ENCODE peak calls at places on chromosomes 7 and 10, in seven cellular contexts. W, A, S, J, E, M and T are unnamed samples.

GRCh38 chr10:60237977-60238376 is 151.7 kb downstream of the ANK3 start:
- DNase-seq in S (peak; percentile 13), M (no peak), J (no peak), A (no peak), W (no peak), E (no peak), T (no peak)

GRCh38 chr7:74344786-74345185 is 55.6 kb downstream of the CLIP2 start:
- DNase-seq in S (no peak), A (no peak), J (no peak), M (no peak), W (no peak), E (no peak), T (no peak)

GRCh38 chr10:33795529-33795928 is 461.1 kb upstream of the NRP1 start:
- DNase-seq in S (no peak), E (no peak), A (no peak), M (no peak), J (no peak), W (no peak), T (no peak)

GRCh38 chr7:120023494-120024167 is 249.3 kb upstream of the KCND2 start:
- DNase-seq in S (peak; percentile 85), J (peak; percentile 34), W (no peak), E (no peak), A (no peak), M (peak; percentile 27), T (no peak)

GRCh38 chr7:51369746-51370145 is 53.1 kb upstream of the COBL start:
- DNase-seq in S (no peak), W (no peak), M (no peak), E (no peak), J (peak; percentile 60), A (no peak), T (no peak)

GRCh38 chr7:604884-605531 is 85.4 kb upstream of the PDGFA start:
- DNase-seq in A (no peak), W (no peak), J (peak; percentile 19), M (no peak), E (no peak), S (no peak), T (no peak)

GRCh38 chr7:159022238-159022993 is 122.3 kb downstream of the VIPR2 start:
- DNase-seq in A (no peak), J (no peak), W (no peak), E (no peak), M (peak; percentile 13), S (no peak), T (no peak)

GRCh38 chr7:116569737-116570136 is 44.9 kb downstream of the CAV1 start:
- DNase-seq in A (no peak), S (peak; percentile 93), W (no peak), M (peak; percentile 53), E (no peak), J (no peak), T (no peak)

GRCh38 chr10:126930506-126931458 is 25.6 kb downstream of the DOCK1 start:
- DNase-seq in J (no peak), S (peak; percentile 64), M (no peak), A (no peak), E (no peak), W (no peak), T (no peak)

GRCh38 chr10:28403090-28403489 is 100.2 kb upstream of the MPP7 start:
- DNase-seq in E (no peak), M (no peak), A (no peak), S (peak; percentile 16), W (no peak), J (no peak), T (no peak)

GRCh38 chr10:13957856-13958255 is 371.1 kb downstream of the PRPF18 start:
- DNase-seq in S (no peak), W (no peak), M (no peak), E (no peak), J (peak; percentile 71), A (peak; percentile 74), T (no peak)

GRCh38 chr10:91389636-91390512 is 20.3 kb upstream of the HECTD2 start:
- DNase-seq in A (peak; percentile 37), S (peak; percentile 71), W (no peak), J (peak; percentile 84), M (peak; percentile 69), E (no peak), T (peak; percentile 47)

GRCh38 chr10:69403519-69403918 is 13.2 kb downstream of the TACR2 start:
- DNase-seq in M (no peak), S (peak; percentile 96), W (no peak), E (no peak), J (no peak), A (no peak), T (no peak)

GRCh38 chr10:32982911-32983310 is 24.9 kb upstream of the ITGB1 start:
- DNase-seq in M (peak; percentile 62), W (no peak), S (peak; percentile 55), J (peak; percentile 32), A (no peak), E (no peak), T (no peak)

GRCh38 chr10:122468923-122469781 is 7.8 kb downstream of the HTRA1 start:
- DNase-seq in S (peak; percentile 98), J (peak; percentile 96), E (no peak), A (no peak), W (no peak), M (peak; percentile 99), T (no peak)

GRCh38 chr10:122469848-122470247 is 8.5 kb downstream of the HTRA1 start:
- DNase-seq in S (no peak), A (no peak), E (no peak), J (no peak), M (no peak), W (no peak), T (no peak)

GRCh38 chr10:122473116-122473515 is 11.8 kb downstream of the HTRA1 start:
- DNase-seq in E (no peak), M (no peak), A (no peak), S (no peak), J (no peak), W (no peak), T (no peak)

GRCh38 chr10:122474145-122474739 is 12.9 kb downstream of the HTRA1 start:
- DNase-seq in S (no peak), J (no peak), E (no peak), A (no peak), M (peak; percentile 71), W (no peak), T (no peak)

DNA sequence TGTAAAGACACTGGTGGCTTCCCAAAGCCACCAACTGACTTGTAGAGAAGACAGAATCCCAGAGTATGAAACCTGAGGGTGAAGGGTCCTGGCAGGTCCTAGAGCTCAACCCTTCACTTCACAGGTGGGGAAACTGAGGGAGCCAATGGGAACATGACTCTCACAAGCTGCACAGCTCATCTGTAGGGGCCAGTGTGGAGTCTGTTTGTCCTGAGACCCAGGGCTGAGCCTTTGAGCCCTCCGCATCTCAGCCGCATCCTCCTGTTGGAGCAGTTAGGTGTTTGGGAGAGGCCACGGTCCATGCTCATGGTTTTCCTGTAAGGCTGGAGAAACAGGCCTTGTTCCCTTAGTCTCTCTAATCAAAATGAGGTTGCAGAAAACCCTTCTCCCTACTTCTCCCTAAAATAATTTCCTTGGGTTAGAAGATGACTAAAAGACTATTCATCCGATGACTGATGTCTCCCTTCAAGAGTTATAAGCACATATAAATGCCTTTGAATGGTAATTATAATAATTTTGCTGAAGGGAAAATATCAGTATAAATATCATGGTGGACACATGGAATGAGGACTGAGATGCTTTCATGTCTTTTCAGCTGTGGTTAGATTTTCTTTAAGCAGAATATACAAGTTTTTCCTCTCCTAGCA is 10.3 kb downstream of the HTRA1 start:
- DNase-seq in E (no peak), S (peak; percentile 56), W (no peak), M (no peak), A (no peak), J (no peak), T (no peak)
- H2BK5ac ChIP-seq in E (no peak overlapping the region), S (no peak overlapping the region), W (no peak overlapping the region), M (no peak overlapping the region), A (no peak overlapping the region), J (peak overlapping the region; percentile 31), T (no peak overlapping the region)

DNA sequence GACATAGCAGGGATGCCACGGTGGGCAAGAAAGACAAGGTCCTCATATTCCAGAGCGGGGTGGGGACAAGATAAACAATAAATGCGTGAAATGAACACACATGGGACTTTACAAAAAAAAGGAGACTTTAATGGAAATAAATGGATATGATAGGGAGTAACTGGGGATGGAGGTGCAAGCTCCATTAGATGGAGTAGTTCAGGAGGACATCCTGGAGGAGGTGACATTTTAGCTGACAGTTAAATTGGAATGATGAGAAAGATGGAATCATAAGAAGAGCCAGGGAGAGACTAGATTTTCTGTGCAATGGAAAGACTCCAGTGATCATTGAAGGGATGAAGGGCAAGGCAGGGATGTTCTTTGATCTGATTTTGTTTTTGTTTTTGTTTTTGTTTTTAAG is 83.6 kb upstream of the MYL10 start:
- DNase-seq in J (no peak), W (no peak), A (no peak), E (no peak), S (no peak), M (no peak), T (no peak)
- H2BK5ac ChIP-seq in J (no peak overlapping the region), W (no peak overlapping the region), A (no peak overlapping the region), E (no peak overlapping the region), S (no peak overlapping the region), M (no peak overlapping the region), T (no peak overlapping the region)

GRCh38 chr7:45915606-45916005 is 5.5 kb downstream of the IGFBP3 start:
- DNase-seq in M (peak; percentile 6), J (no peak), W (no peak), A (no peak), E (no peak), S (peak; percentile 51), T (no peak)

GRCh38 chr7:45912972-45913371 is 8.1 kb downstream of the IGFBP3 start:
- DNase-seq in A (no peak), M (no peak), S (no peak), J (no peak), E (no peak), W (no peak), T (no peak)

GRCh38 chr7:45909576-45909975 is 11.5 kb downstream of the IGFBP3 start:
- DNase-seq in A (no peak), W (no peak), J (no peak), M (no peak), E (no peak), S (no peak), T (no peak)

GRCh38 chr7:45910855-45911254 is 10.2 kb downstream of the IGFBP3 start:
- DNase-seq in S (no peak), J (no peak), W (no peak), A (no peak), M (no peak), E (no peak), T (no peak)

DNA sequence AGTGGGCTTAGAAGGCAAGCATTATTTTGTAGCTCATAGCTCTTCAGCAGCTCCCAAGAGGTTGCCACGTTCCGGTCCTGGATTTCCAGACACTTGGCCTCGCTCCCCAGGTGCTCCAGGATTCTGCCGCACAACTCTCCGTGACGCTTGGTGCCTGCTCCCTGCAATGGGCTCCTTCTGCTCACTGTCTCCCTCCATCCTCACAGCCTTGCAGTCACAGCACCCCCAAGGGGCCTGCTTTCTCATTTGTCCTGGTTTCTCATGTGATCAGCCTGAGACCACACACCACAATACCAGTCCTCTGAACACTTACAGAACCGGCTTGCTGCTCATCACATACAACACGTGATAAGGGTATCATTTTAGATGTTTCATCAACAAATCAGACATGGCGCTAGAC is 9.8 kb downstream of the IGFBP3 start:
- DNase-seq in W (no peak), E (no peak), A (no peak), S (no peak), M (peak; percentile 11), J (no peak), T (no peak)
- H2BK5ac ChIP-seq in W (no peak overlapping the region), E (no peak overlapping the region), A (no peak overlapping the region), S (no peak overlapping the region), M (no peak overlapping the region), J (no peak overlapping the region), T (no peak overlapping the region)

DNA sequence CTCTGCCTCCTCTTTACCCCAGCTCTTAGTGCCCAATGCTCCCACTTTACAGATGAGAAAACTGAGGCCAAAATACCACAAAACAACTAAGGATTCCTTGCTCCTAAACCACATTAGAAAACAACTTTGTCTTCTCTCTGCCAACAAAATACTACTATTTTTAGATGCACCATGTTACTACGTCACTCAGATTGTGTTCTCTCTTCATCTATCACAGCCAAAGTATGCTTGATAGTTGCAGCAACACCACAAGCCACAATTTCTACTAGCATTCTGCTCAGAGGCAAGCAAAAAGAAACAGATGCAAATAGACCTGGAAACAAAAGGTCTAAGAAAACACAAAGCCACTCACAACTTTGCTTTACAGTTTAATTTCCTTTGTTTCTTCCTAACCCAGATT is 3.3 kb upstream of the PDE1C start:
- DNase-seq in A (no peak), E (no peak), J (no peak), W (no peak), S (no peak), M (no peak), T (no peak)
- H2BK5ac ChIP-seq in A (no peak overlapping the region), E (no peak overlapping the region), J (no peak overlapping the region), W (no peak overlapping the region), S (no peak overlapping the region), M (no peak overlapping the region), T (no peak overlapping the region)